ENCODE peak calls at places on chromosome 1, in four cellular contexts. J is fibroblast of pulmonary artery, C is K562, V is cardiac muscle cell. A is an unnamed sample.

GRCh38 chr1:8540266-8540926 is 222.5 kb downstream of the SLC45A1 start:
- DNase-seq in V (no peak), J (peak; percentile 73), C (no peak), A (peak; percentile 21)

GRCh38 chr1:10561955-10562354 is 87.2 kb downstream of the PEX14 start:
- DNase-seq in V (no peak), C (no peak), J (peak; percentile 20), A (no peak)

GRCh38 chr1:7358346-7358745 is 412.8 kb upstream of the VAMP3 start:
- DNase-seq in V (no peak), J (no peak), C (no peak), A (no peak)

GRCh38 chr1:200075938-200076546 is 48.5 kb downstream of the NR5A2 start:
- DNase-seq in V (no peak), C (no peak), J (peak; percentile 99), A (peak; percentile 30)

GRCh38 chr1:9805006-9805526 is 18.7 kb downstream of the CLSTN1 start:
- DNase-seq in C (no peak), J (no peak), V (no peak), A (no peak)

GRCh38 chr1:12249181-12249580 is 19.4 kb downstream of the VPS13D start:
- DNase-seq in J (peak; percentile 14), C (no peak), V (peak; percentile 13), A (no peak)

GRCh38 chr1:23577056-23577985 is 18.0 kb upstream of the ID3 start:
- DNase-seq in J (peak; percentile 92), C (peak; percentile 50), V (peak; percentile 86), A (peak; percentile 67)

GRCh38 chr1:64851664-64852063 is 106.8 kb downstream of the RAVER2 start:
- DNase-seq in J (no peak), V (no peak), C (no peak), A (no peak)

GRCh38 chr1:230282157-230282556 is 144.0 kb downstream of the PGBD5 start:
- DNase-seq in V (no peak), J (no peak), C (no peak), A (no peak)

GRCh38 chr1:179550753-179551682 is 24.7 kb downstream of the NPHS2 start:
- DNase-seq in V (no peak), J (peak; percentile 92), C (no peak), A (peak; percentile 7)

GRCh38 chr1:244654284-244655038 is 1.5 kb downstream of the DESI2 start:
- DNase-seq in V (no peak), C (no peak), J (no peak), A (no peak)
- H3K4me3 ChIP-seq in V (peak overlapping the region; percentile 75), C (peak overlapping the region; percentile 76), J (peak overlapping the region; percentile 77), A (peak overlapping the region; percentile 91)

GRCh38 chr1:20533635-20534034 is 18.7 kb upstream of the FAM43B start:
- DNase-seq in C (no peak), J (no peak), V (no peak), A (no peak)
- TF ChIP-seq CTCF in C (no peak), J (no peak), V (no peak), A (no peak)

DNA sequence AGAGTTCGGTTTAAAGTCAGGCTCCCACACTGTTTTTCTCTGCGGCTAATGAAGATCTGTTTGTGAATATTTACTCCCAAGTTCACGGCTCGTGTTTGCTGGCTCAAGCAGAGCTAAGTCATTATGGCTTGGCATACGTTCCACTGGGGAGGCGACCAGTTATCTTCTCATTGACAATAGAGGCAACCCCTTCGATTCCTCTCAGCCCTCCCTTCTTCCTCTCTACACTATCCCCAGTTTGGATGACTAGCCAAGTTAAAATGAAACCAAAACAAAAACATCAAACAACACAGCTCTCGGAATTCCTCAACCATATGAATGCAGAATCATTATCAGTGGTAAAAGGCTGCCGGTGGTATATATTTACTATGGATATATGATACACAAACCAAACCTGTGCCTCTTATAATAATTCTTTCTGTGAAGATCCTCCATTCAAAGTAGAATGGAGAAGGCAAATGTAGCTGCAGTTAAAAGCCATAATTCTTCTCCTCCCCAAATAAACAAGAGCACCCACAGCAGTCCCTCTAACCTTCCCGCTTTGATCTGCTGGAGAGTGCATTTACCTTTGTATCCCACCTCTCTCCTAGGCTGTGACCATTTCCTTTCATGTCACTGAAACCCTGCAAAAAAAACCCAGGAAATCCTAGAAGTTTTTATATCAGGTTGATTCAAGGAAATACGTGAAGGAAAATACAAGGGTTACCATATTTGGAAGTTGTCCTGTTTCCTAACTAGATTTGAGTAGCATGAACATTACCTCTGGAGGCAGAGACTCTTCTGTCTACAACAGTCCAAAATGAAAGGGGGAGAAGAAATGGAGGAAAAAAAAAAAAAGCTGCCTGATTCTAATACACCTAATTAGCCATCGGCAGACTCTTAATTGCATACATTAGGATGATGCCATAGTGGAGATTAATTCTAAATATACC is 108.3 kb upstream of the USH2A start:
- DNase-seq in C (no peak), V (no peak), J (peak; percentile 38), A (no peak)
- H3K4me3 ChIP-seq in C (no peak overlapping the region), V (no peak overlapping the region), J (peak overlapping the region; percentile 59), A (peak overlapping the region; percentile 47)

GRCh38 chr1:214657299-214657698 is 54.3 kb downstream of the CENPF start:
- DNase-seq in C (no peak), V (no peak), J (no peak), A (no peak)

GRCh38 chr1:214658175-214658574 is 55.2 kb downstream of the CENPF start:
- DNase-seq in C (no peak), V (no peak), J (no peak), A (no peak)

GRCh38 chr1:214660900-214661299 is 57.9 kb downstream of the CENPF start:
- DNase-seq in C (no peak), V (peak; percentile 37), J (peak; percentile 84), A (peak; percentile 84)

GRCh38 chr1:214660190-214660589 is 57.2 kb downstream of the CENPF start:
- DNase-seq in V (no peak), J (no peak), C (no peak), A (no peak)

GRCh38 chr1:214658785-214659184 is 55.8 kb downstream of the CENPF start:
- DNase-seq in C (peak; percentile 42), V (peak; percentile 52), J (peak; percentile 48), A (no peak)
- TF ChIP-seq CTCF in C (no peak), V (peak; percentile 39), J (peak; percentile 47), A (peak; percentile 54)